ENCODE peak calls at places on chromosomes 1 and 21, in four cellular contexts. E is PC-3, P is heart right ventricle, H is brain microvascular endothelial cell. O is an unnamed sample.

GRCh38 chr1:9443913-9444445 is 95.3 kb upstream of the SLC25A33 start:
- DNase-seq in E (no peak), P (no peak), H (peak; percentile 43), O (no peak)

GRCh38 chr1:41892211-41892840 is 26.4 kb downstream of the HIVEP3 start:
- DNase-seq in E (no peak), P (no peak), H (no peak), O (no peak)

GRCh38 chr1:112686417-112686816 is 12.0 kb downstream of the MOV10 start:
- DNase-seq in E (no peak), P (no peak), H (no peak), O (no peak)

GRCh38 chr1:52636701-52637695 is 4.0 kb downstream of the SHISAL2A start:
- DNase-seq in E (no peak), P (no peak), H (no peak), O (peak; percentile 60)

GRCh38 chr1:62597281-62597680 is at the start of gene ANGPTL3:
- DNase-seq in E (no peak), P (no peak), H (no peak), O (no peak)

GRCh38 chr1:60942896-60943633 is 139.3 kb upstream of the NFIA start:
- DNase-seq in E (no peak), P (no peak), H (no peak), O (no peak)

GRCh38 chr1:16013908-16014258 is 4.0 kb downstream of the HSPB7 start:
- DNase-seq in E (no peak), P (no peak), H (no peak), O (no peak)

GRCh38 chr1:244548558-244549115 is 87.6 kb downstream of the CATSPERE start:
- DNase-seq in E (peak; percentile 7), P (no peak), H (no peak), O (no peak)

DNA sequence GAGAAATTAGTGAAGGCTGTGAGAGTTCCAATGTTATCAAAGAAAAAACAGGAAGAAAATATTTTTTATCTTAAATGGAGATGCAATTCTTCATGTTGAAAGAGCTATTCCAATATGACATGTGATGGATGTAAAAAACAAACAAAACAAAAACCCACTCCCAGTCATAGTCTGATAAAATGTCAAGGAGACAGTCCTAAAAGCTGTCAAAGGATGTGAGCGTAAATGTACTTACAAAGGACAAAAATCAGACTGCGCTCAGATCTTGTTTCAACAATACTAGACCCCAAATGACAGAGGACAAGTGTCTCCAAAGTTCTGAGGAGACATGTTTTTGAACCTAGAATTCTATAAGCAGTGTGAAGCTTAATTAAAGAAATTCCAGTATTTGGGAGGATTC is 265.8 kb downstream of the PLPP3 start:
- DNase-seq in E (no peak), P (no peak), H (no peak), O (no peak)
- H3K27ac ChIP-seq in E (no peak overlapping the region), P (no peak overlapping the region), H (no peak overlapping the region), O (no peak overlapping the region)

DNA sequence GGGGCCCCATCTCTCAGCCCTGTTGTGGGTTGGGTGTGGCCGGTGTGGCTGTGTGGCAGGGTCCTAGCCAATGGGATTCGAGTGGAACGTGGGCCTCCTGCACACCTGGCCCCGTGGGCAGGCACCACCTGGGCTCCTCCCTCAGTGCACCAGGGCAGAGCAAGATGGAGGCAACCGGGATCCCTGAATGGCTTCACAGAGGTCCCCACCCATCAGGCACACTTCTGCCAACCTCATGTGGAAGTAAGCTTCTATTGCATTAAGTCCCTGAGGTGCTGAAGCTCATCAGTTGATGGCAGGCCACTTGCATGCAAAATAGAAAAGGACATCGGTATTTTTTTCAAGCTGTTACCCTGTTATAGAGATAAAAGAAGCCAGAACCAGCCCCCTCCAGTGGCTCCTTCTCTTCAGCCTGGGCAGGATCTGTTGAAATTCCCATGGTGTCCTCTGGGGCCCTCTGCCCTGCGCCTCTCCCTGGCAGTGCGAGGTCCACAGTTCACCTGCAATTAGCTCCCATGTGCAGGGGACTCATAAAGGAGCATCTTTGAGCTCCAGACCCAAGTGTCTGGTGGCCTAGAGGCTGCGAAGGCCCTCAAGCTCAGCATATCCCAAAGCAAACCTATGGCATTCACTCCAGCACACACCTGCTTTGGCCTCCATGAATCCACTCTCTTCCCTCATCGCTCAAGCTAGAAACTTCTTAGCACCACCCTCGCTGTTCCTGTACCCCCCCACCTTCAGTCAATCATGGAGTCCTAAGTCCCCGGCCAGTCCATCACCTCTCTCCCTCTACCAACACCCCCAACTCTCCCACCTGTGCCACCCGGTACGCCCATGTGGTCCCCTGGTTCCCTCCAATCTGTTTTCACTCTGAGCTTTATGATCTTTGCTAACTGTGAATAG is 2.1 kb upstream of the SLC45A1 start:
- DNase-seq in E (peak; percentile 31), P (no peak), H (no peak), O (no peak)
- TF ChIP-seq CTCF in E (peak; percentile 46), P (no peak), H (peak; percentile 62), O (no peak)

GRCh38 chr1:80919426-80919825 is 881.3 kb upstream of the ADGRL2 start:
- DNase-seq in E (no peak), P (no peak), H (no peak), O (no peak)

GRCh38 chr1:80929868-80930508 is 870.7 kb upstream of the ADGRL2 start:
- DNase-seq in E (no peak), P (no peak), H (no peak), O (no peak)

GRCh38 chr1:80924290-80924689 is 876.4 kb upstream of the ADGRL2 start:
- DNase-seq in E (no peak), P (no peak), H (no peak), O (no peak)

GRCh38 chr1:80922906-80923305 is 877.8 kb upstream of the ADGRL2 start:
- DNase-seq in E (no peak), P (no peak), H (no peak), O (no peak)

DNA sequence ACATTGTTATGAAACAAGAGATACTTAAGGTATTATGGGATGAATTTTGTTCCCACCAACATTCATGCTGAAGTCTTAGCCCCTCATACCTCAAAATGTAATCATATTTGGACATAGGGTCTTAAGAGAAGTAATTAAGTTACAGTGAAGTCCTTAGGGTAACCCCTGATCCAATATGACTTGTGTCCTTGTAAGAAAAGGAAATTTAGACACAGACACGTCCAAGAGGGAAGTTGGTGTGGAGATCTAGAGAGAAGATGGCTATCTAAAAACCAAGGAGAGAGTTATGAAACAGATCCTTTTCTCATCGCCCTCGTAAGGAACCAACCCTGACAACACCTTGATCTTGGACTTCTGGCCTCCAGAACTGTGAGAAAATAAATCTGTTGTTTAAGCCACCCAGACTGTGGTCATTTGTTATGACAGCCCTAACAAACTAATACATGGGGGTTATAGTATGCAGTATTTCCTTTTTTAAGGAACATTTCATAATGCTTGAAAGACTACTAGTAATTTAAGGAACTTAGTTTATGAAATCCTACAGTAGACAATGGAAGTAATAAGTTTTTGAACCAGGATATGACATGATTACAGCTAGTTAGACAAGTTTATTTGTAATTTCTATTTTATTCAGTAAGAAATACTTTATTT is 875.5 kb upstream of the ADGRL2 start:
- DNase-seq in E (no peak), P (no peak), H (no peak), O (no peak)
- H3K27me3 ChIP-seq in E (no peaks in the 10 kb centered on the region), P (no peaks in the 10 kb centered on the region), H (no peaks in the 10 kb centered on the region), O (no peaks in the 10 kb centered on the region)

GRCh38 chr1:28646040-28646439 is 2.4 kb upstream of the RNU11 start:
- DNase-seq in E (no peak), P (no peak), H (peak; percentile 14), O (no peak)
- H3K27ac ChIP-seq in E (no peak overlapping the region), P (no peak overlapping the region), H (no peak overlapping the region), O (no peak overlapping the region)

GRCh38 chr1:192489748-192490147 is 85.8 kb upstream of the RGS1 start:
- DNase-seq in E (peak; percentile 74), P (no peak), H (peak; percentile 95), O (no peak)

GRCh38 chr1:192491804-192492554 is 83.6 kb upstream of the RGS1 start:
- DNase-seq in E (peak; percentile 48), P (no peak), H (no peak), O (no peak)

GRCh38 chr1:192489046-192489445 is 86.5 kb upstream of the RGS1 start:
- DNase-seq in E (no peak), P (no peak), H (no peak), O (no peak)

GRCh38 chr1:192485692-192486436 is 89.7 kb upstream of the RGS1 start:
- DNase-seq in E (peak; percentile 85), P (peak; percentile 11), H (peak; percentile 92), O (no peak)

DNA sequence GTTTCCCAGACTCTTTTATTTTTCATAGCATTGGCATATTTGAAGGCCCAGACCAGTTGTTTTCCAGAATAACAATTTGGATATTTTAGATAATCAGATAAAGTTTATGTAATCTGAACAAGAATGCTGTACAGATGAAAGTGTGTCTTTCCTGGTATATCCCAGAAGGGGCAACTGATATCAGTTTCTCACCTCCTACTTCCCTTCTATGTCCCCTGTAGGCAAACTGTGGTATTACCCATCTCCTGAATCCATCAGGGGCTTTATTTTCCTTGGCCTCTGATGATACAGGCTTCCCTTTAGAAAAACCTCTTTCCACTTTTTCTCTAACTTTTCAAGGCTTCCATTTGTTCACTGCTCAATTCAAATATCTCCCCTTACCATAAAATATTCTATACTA is 87.5 kb upstream of the RGS1 start:
- DNase-seq in E (peak; percentile 16), P (no peak), H (no peak), O (no peak)
- TF ChIP-seq CTCF in E (peak; percentile 18), P (no peak), H (peak; percentile 26), O (no peak)

DNA sequence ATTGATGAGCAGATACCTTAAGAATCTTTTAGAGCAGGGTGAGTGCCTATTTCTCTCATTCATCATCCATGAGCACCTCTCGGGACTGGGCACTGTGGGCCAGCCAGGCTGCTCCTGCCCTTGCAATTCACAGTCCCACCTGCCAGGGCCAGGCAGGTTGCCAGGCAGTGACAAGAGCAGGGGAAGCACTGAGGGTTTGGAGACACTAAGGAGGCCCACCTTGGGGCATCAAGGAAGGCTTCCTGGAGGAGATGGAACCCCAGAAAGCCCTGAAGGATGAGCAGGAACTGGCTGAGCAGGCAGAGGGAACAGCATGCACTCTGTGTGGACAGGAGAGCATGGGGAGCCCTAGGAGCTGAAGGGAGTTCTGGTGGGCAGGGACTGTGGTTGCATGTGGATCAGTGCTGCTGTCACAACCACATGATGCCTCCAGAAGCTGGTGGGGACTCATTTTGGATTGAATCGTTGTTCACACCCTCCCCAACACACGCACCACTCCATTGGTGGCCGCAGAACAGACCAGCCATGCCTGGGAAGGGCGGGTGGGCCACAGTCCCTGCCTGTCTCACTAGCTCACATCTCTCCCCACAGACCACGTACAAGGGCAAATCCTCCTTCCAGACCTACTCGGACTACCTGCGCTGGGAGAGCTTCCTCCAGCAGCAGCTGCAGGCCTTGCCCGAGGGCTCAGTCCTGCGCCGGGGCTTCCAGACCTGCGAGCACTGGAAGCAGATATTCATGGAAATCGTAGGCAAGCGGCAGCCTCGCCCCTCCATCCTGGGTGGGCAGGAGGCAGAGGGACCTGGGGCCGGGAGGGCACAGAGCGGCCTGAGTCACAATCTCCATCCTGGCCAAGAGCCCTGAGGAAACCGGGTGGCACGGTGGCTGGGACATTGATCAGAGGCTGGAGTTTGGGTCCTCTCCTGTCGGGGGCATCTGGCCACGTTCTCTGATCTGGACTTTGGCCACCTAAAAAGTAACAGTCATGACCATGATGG is 55.1 kb downstream of the DISP3 start:
- DNase-seq in E (no peak), P (no peak), H (no peak), O (no peak)
- H3K27me3 ChIP-seq in E (no peaks in the 10 kb centered on the region), P (peaks cover 31% of the 10 kb centered on the region), H (no peaks in the 10 kb centered on the region), O (peaks cover 5% of the 10 kb centered on the region)

DNA sequence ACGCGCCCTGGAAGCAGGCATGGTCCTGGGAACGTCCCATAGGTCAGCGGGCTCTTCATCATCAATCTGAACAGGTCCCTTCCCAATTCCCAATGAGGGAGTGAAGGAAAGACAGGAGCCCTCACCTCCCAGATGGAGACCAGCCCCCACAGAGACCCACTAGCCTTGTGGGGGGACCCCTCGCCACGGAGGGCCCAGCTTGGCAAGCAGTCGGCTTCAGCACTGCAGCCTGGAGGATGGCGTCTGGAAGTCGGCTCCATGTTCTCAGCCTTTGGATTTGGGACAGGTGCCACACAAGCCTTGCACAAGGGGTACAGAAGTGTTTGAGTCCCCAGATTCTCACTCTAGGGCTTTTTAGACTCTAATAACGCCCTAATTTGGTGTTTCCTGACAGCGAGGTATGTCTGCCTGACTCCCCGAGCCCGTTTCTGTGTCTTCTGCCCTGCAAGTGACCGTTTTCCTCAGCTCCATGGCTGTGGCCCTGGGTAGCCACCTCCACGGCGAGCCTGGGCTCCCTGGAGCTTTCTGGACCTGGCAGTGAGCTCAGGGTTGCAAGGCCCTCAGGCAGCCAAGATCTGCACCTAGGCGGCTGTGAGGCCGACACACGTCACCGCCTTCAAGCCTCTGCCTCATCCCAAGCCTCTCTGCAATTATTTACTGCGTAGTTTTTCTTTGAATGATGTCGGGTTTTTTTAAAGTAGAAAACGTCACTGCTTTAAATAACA is 25.0 kb upstream of the SUMO3 start:
- DNase-seq in E (no peak), P (no peak), H (no peak), O (no peak)
- H3K27ac ChIP-seq in E (no peak overlapping the region), P (no peak overlapping the region), H (no peak overlapping the region), O (no peak overlapping the region)

O was measured in CD4-positive, alpha-beta T cell.